ENCODE peak calls at places on chromosomes 3 and 15, in eight cellular contexts. One of them, this sample, is unnamed. For H3K4me1, the result is how much of the 10 kb centered on the place peaks cover.

GRCh38 chr15:81074773-81075172 is 59.3 kb upstream of the CFAP161 start:
- DNase-seq in mucosa of descending colon: no peak
- DNase-seq in gastrocnemius medialis: no peak
- DNase-seq in neuronal stem cell: no peak
- DNase-seq in ovary: no peak
- DNase-seq in GM12878: no peak
- DNase-seq in colonic mucosa: no peak
- DNase-seq in HCT116: no peak
- DNase-seq in this sample: no peak

GRCh38 chr15:44069489-44069888 is 125.6 kb downstream of the FRMD5 start:
- DNase-seq in mucosa of descending colon: no peak
- DNase-seq in gastrocnemius medialis: no peak
- DNase-seq in neuronal stem cell: no peak
- DNase-seq in ovary: no peak
- DNase-seq in GM12878: no peak
- DNase-seq in colonic mucosa: no peak
- DNase-seq in HCT116: no peak
- DNase-seq in this sample: no peak

GRCh38 chr15:40049076-40049475 is 10.1 kb upstream of the SRP14 start:
- DNase-seq in mucosa of descending colon: no peak
- DNase-seq in gastrocnemius medialis: no peak
- DNase-seq in neuronal stem cell: no peak
- DNase-seq in ovary: no peak
- DNase-seq in GM12878: no peak
- DNase-seq in colonic mucosa: no peak
- DNase-seq in HCT116: no peak
- DNase-seq in this sample: no peak

GRCh38 chr3:156665296-156665695 is 9.1 kb upstream of the TIPARP start:
- DNase-seq in mucosa of descending colon: no peak
- DNase-seq in gastrocnemius medialis: no peak
- DNase-seq in neuronal stem cell: no peak
- DNase-seq in ovary: no peak
- DNase-seq in GM12878: no peak
- DNase-seq in colonic mucosa: no peak
- DNase-seq in HCT116: no peak
- DNase-seq in this sample: no peak

GRCh38 chr3:4449043-4449803 is 17.8 kb downstream of the SUMF1 start:
- DNase-seq in mucosa of descending colon: no peak
- DNase-seq in gastrocnemius medialis: no peak
- DNase-seq in neuronal stem cell: no peak
- DNase-seq in ovary: no peak
- DNase-seq in GM12878: no peak
- DNase-seq in colonic mucosa: no peak
- DNase-seq in HCT116: no peak
- DNase-seq in this sample: no peak

GRCh38 chr3:22098000-22098399 is 347.0 kb upstream of the ZNF385D start:
- DNase-seq in mucosa of descending colon: no peak
- DNase-seq in gastrocnemius medialis: no peak
- DNase-seq in neuronal stem cell: no peak
- DNase-seq in ovary: no peak
- DNase-seq in GM12878: no peak
- DNase-seq in colonic mucosa: no peak
- DNase-seq in HCT116: no peak
- DNase-seq in this sample: no peak

GRCh38 chr15:88623061-88623460 is 1.9 kb downstream of the AEN start:
- DNase-seq in mucosa of descending colon: no peak
- DNase-seq in gastrocnemius medialis: no peak
- DNase-seq in neuronal stem cell: no peak
- DNase-seq in ovary: no peak
- DNase-seq in GM12878: no peak
- DNase-seq in colonic mucosa: no peak
- DNase-seq in HCT116: peak
- DNase-seq in this sample: no peak

GRCh38 chr3:149393355-149394165 is 16.1 kb upstream of the TM4SF1 start:
- DNase-seq in mucosa of descending colon: peak
- DNase-seq in gastrocnemius medialis: no peak
- DNase-seq in neuronal stem cell: peak
- DNase-seq in ovary: peak
- DNase-seq in GM12878: peak
- DNase-seq in colonic mucosa: peak
- DNase-seq in HCT116: peak
- DNase-seq in this sample: peak

GRCh38 chr3:136671921-136672320 is 80.3 kb downstream of the STAG1 start:
- DNase-seq in mucosa of descending colon: no peak
- DNase-seq in gastrocnemius medialis: no peak
- DNase-seq in neuronal stem cell: no peak
- DNase-seq in ovary: no peak
- DNase-seq in GM12878: no peak
- DNase-seq in colonic mucosa: no peak
- DNase-seq in HCT116: no peak
- DNase-seq in this sample: no peak

GRCh38 chr15:45646220-45646619 is 11.4 kb downstream of the SQOR start:
- DNase-seq in mucosa of descending colon: peak
- DNase-seq in gastrocnemius medialis: no peak
- DNase-seq in neuronal stem cell: no peak
- DNase-seq in ovary: no peak
- DNase-seq in GM12878: no peak
- DNase-seq in colonic mucosa: no peak
- DNase-seq in HCT116: no peak
- DNase-seq in this sample: no peak

GRCh38 chr15:72339777-72340177 is 19.8 kb upstream of the CELF6 start:
- DNase-seq in mucosa of descending colon: no peak
- DNase-seq in gastrocnemius medialis: no peak
- DNase-seq in neuronal stem cell: no peak
- DNase-seq in ovary: no peak
- DNase-seq in GM12878: no peak
- DNase-seq in colonic mucosa: no peak
- DNase-seq in HCT116: no peak
- DNase-seq in this sample: no peak

GRCh38 chr3:72892870-72893269 is 5.0 kb downstream of the GXYLT2 start:
- DNase-seq in mucosa of descending colon: no peak
- DNase-seq in gastrocnemius medialis: no peak
- DNase-seq in neuronal stem cell: no peak
- DNase-seq in ovary: no peak
- DNase-seq in GM12878: no peak
- DNase-seq in colonic mucosa: peak
- DNase-seq in HCT116: no peak
- DNase-seq in this sample: no peak

GRCh38 chr15:63191895-63192603 is 2.6 kb downstream of the RAB8B start:
- DNase-seq in mucosa of descending colon: no peak
- DNase-seq in gastrocnemius medialis: no peak
- DNase-seq in neuronal stem cell: no peak
- DNase-seq in ovary: no peak
- DNase-seq in GM12878: peak
- DNase-seq in colonic mucosa: no peak
- DNase-seq in HCT116: no peak
- DNase-seq in this sample: no peak

GRCh38 chr15:64653757-64654156 is 121.6 kb downstream of the RBPMS2 start:
- DNase-seq in mucosa of descending colon: no peak
- DNase-seq in gastrocnemius medialis: no peak
- DNase-seq in neuronal stem cell: no peak
- DNase-seq in ovary: no peak
- DNase-seq in GM12878: no peak
- DNase-seq in colonic mucosa: no peak
- DNase-seq in HCT116: no peak
- DNase-seq in this sample: no peak

GRCh38 chr3:176950743-176951142 is 246.5 kb downstream of the TBL1XR1 start:
- DNase-seq in mucosa of descending colon: no peak
- DNase-seq in gastrocnemius medialis: peak
- DNase-seq in neuronal stem cell: no peak
- DNase-seq in ovary: no peak
- DNase-seq in GM12878: no peak
- DNase-seq in colonic mucosa: no peak
- DNase-seq in HCT116: no peak
- DNase-seq in this sample: no peak

GRCh38 chr3:66615643-66616301 is 115.0 kb upstream of the LRIG1 start:
- DNase-seq in mucosa of descending colon: no peak
- DNase-seq in gastrocnemius medialis: no peak
- DNase-seq in neuronal stem cell: no peak
- DNase-seq in ovary: no peak
- DNase-seq in GM12878: no peak
- DNase-seq in colonic mucosa: no peak
- DNase-seq in HCT116: no peak
- DNase-seq in this sample: no peak

GRCh38 chr3:125147491-125147820 is 65.1 kb downstream of the SLC12A8 start:
- DNase-seq in mucosa of descending colon: no peak
- DNase-seq in gastrocnemius medialis: no peak
- DNase-seq in neuronal stem cell: no peak
- DNase-seq in ovary: no peak
- DNase-seq in GM12878: no peak
- DNase-seq in colonic mucosa: no peak
- DNase-seq in HCT116: no peak
- DNase-seq in this sample: no peak
- H3K4me1 ChIP-seq in mucosa of descending colon: under half
- H3K4me1 ChIP-seq in gastrocnemius medialis: under half
- H3K4me1 ChIP-seq in neuronal stem cell: under half
- H3K4me1 ChIP-seq in ovary: under half
- H3K4me1 ChIP-seq in GM12878: half or more
- H3K4me1 ChIP-seq in colonic mucosa: under half
- H3K4me1 ChIP-seq in HCT116: under half
- H3K4me1 ChIP-seq in this sample: half or more

DNA sequence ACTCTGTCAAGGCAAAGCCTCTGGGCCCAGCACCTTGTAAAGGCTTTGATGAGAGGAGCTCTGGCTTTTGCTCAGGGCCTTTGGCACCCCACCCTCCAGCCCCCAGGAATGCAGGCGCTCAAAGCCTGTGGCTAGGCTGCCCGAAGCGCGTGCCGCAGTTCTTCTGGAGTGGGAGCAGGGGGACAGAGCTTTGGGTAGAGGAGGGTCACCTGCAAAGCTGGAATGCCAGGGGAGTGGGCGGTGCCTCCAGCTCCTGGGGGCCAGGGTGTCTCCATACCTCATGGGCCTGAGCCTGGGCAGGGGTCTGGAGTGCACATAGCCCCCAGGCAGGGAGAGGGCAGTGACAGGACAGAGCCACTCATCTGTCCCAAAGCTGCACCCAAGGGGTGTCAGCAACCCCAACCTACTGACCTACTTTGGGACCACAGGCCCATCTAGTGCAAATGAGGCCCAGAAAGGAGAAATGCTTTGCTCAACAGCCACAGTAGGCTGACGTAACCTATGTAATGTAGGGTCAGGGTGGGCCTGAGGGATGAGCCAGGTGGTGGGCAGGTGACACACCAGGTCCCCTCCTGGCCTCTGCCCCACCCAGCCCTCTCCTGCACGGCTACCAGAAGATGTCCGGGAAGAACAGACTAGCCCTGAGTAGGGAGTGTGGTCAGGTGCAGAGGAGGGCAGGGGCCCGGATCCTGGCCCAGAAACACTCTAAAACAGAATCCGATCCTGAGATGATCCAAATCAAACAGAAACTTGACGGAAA is 2.2 kb upstream of the CALML4 start:
- DNase-seq in mucosa of descending colon: peak
- DNase-seq in gastrocnemius medialis: no peak
- DNase-seq in neuronal stem cell: no peak
- DNase-seq in ovary: peak
- DNase-seq in GM12878: no peak
- DNase-seq in colonic mucosa: no peak
- DNase-seq in HCT116: no peak
- DNase-seq in this sample: no peak
- H3K4me1 ChIP-seq in mucosa of descending colon: under half
- H3K4me1 ChIP-seq in gastrocnemius medialis: under half
- H3K4me1 ChIP-seq in neuronal stem cell: under half
- H3K4me1 ChIP-seq in ovary: under half
- H3K4me1 ChIP-seq in GM12878: under half
- H3K4me1 ChIP-seq in colonic mucosa: under half
- H3K4me1 ChIP-seq in HCT116: under half
- H3K4me1 ChIP-seq in this sample: under half

GRCh38 chr3:195165264-195165608 is 105.7 kb downstream of the XXYLT1 start:
- DNase-seq in mucosa of descending colon: no peak
- DNase-seq in gastrocnemius medialis: no peak
- DNase-seq in neuronal stem cell: no peak
- DNase-seq in ovary: no peak
- DNase-seq in GM12878: no peak
- DNase-seq in colonic mucosa: no peak
- DNase-seq in HCT116: no peak
- DNase-seq in this sample: no peak

GRCh38 chr3:195162033-195162669 is 108.8 kb downstream of the XXYLT1 start:
- DNase-seq in mucosa of descending colon: no peak
- DNase-seq in gastrocnemius medialis: no peak
- DNase-seq in neuronal stem cell: no peak
- DNase-seq in ovary: peak
- DNase-seq in GM12878: no peak
- DNase-seq in colonic mucosa: no peak
- DNase-seq in HCT116: no peak
- DNase-seq in this sample: no peak

GRCh38 chr3:195165790-195166189 is 105.2 kb downstream of the XXYLT1 start:
- DNase-seq in mucosa of descending colon: no peak
- DNase-seq in gastrocnemius medialis: no peak
- DNase-seq in neuronal stem cell: no peak
- DNase-seq in ovary: no peak
- DNase-seq in GM12878: no peak
- DNase-seq in colonic mucosa: no peak
- DNase-seq in HCT116: no peak
- DNase-seq in this sample: no peak

GRCh38 chr3:195164573-195165263 is 106.2 kb downstream of the XXYLT1 start:
- DNase-seq in mucosa of descending colon: no peak
- DNase-seq in gastrocnemius medialis: no peak
- DNase-seq in neuronal stem cell: no peak
- DNase-seq in ovary: no peak
- DNase-seq in GM12878: no peak
- DNase-seq in colonic mucosa: no peak
- DNase-seq in HCT116: no peak
- DNase-seq in this sample: no peak

GRCh38 chr3:195163719-195164572 is 107.0 kb downstream of the XXYLT1 start:
- DNase-seq in mucosa of descending colon: no peak
- DNase-seq in gastrocnemius medialis: no peak
- DNase-seq in neuronal stem cell: no peak
- DNase-seq in ovary: no peak
- DNase-seq in GM12878: no peak
- DNase-seq in colonic mucosa: no peak
- DNase-seq in HCT116: no peak
- DNase-seq in this sample: no peak
- H3K4me1 ChIP-seq in mucosa of descending colon: under half
- H3K4me1 ChIP-seq in gastrocnemius medialis: under half
- H3K4me1 ChIP-seq in neuronal stem cell: under half
- H3K4me1 ChIP-seq in ovary: under half
- H3K4me1 ChIP-seq in GM12878: under half
- H3K4me1 ChIP-seq in colonic mucosa: under half
- H3K4me1 ChIP-seq in HCT116: under half
- H3K4me1 ChIP-seq in this sample: under half

GRCh38 chr15:66169625-66170024 is 83.9 kb downstream of the MEGF11 start:
- DNase-seq in mucosa of descending colon: no peak
- DNase-seq in gastrocnemius medialis: no peak
- DNase-seq in neuronal stem cell: no peak
- DNase-seq in ovary: no peak
- DNase-seq in GM12878: no peak
- DNase-seq in colonic mucosa: no peak
- DNase-seq in HCT116: no peak
- DNase-seq in this sample: no peak
- H3K4me1 ChIP-seq in mucosa of descending colon: under half
- H3K4me1 ChIP-seq in gastrocnemius medialis: under half
- H3K4me1 ChIP-seq in neuronal stem cell: under half
- H3K4me1 ChIP-seq in ovary: under half
- H3K4me1 ChIP-seq in GM12878: under half
- H3K4me1 ChIP-seq in colonic mucosa: under half
- H3K4me1 ChIP-seq in HCT116: under half
- H3K4me1 ChIP-seq in this sample: under half